ENCODE peak calls at places on chromosomes 7 and 10, in four cellular contexts. E is GM23248, L is MM.1S, O is HCT116. A is an unnamed sample.

GRCh38 chr7:132646064-132646463 is 69.8 kb upstream of the PLXNA4 start:
- DNase-seq in E (no peak), L (no peak), O (no peak), A (no peak)

GRCh38 chr7:93972029-93972725 is 32.0 kb downstream of the BET1 start:
- DNase-seq in E (no peak), O (no peak), L (no peak), A (no peak)

GRCh38 chr10:91054325-91054724 is 133.4 kb upstream of the ANKRD1 start:
- DNase-seq in O (no peak), L (no peak), E (no peak), A (no peak)

GRCh38 chr7:23074443-23075244 is 30.9 kb upstream of the KLHL7 start:
- DNase-seq in O (no peak), L (no peak), E (peak), A (peak)

GRCh38 chr7:53768191-53768590 is 732.8 kb downstream of the POM121L12 start:
- DNase-seq in L (no peak), E (no peak), O (no peak), A (no peak)

GRCh38 chr7:103710247-103710646 is 264.2 kb upstream of the SLC26A5 start:
- DNase-seq in E (peak), O (no peak), L (no peak), A (peak)

GRCh38 chr10:60434418-60435046 is 44.9 kb upstream of the ANK3 start:
- DNase-seq in E (peak), O (peak), L (peak), A (peak)

GRCh38 chr7:100865971-100866720 is 1.0 kb upstream of the TRIP6 start:
- DNase-seq in L (no peak), E (peak), O (peak), A (peak)

GRCh38 chr7:80453699-80454340 is 58.0 kb downstream of the GNAT3 start:
- DNase-seq in O (peak), E (peak), L (peak), A (peak)

GRCh38 chr10:61733358-61733940 is 70.7 kb downstream of the CABCOCO1 start:
- DNase-seq in L (peak), E (peak), O (peak), A (peak)

GRCh38 chr10:78599122-78599853 is 469.5 kb upstream of the ZMIZ1 start:
- DNase-seq in E (no peak), O (no peak), L (peak), A (peak)

GRCh38 chr7:2610466-2610865 is 21.3 kb upstream of the TTYH3 start:
- DNase-seq in L (no peak), E (no peak), O (no peak), A (no peak)

GRCh38 chr7:18356195-18356645 is 139.3 kb upstream of the HDAC9 start:
- DNase-seq in O (peak), L (peak), E (peak), A (peak)

GRCh38 chr10:58853668-58854067 is 322.8 kb upstream of the PHYHIPL start:
- DNase-seq in E (no peak), O (no peak), L (no peak), A (no peak)

GRCh38 chr10:130300608-130301025 is 164.4 kb downstream of the GLRX3 start:
- DNase-seq in L (no peak), E (no peak), O (no peak), A (no peak)

GRCh38 chr10:110840923-110841428 is 30.8 kb upstream of the PDCD4 start:
- DNase-seq in L (no peak), E (no peak), O (no peak), A (no peak)

GRCh38 chr7:77698042-77698625 is 1.9 kb downstream of the RSBN1L start:
- DNase-seq in O (no peak), L (no peak), E (peak), A (no peak)

GRCh38 chr7:129713544-129713943 is 102.0 kb downstream of the NRF1 start:
- DNase-seq in L (no peak), O (no peak), E (no peak), A (no peak)

GRCh38 chr7:151436446-151437162 is 3.3 kb downstream of the CRYGN start:
- DNase-seq in L (no peak), E (no peak), O (no peak), A (no peak)

GRCh38 chr10:102675887-102676616 is 31.8 kb downstream of the TRIM8 start:
- DNase-seq in L (peak), E (peak), O (no peak), A (peak)

GRCh38 chr10:15725603-15726002 is 5.9 kb upstream of the ITGA8 start:
- DNase-seq in O (peak), E (peak), L (peak), A (peak)

GRCh38 chr10:60441515-60441914 is 51.8 kb upstream of the ANK3 start:
- DNase-seq in O (peak), E (peak), L (peak), A (peak)

GRCh38 chr10:100724531-100725027 is 20.8 kb upstream of the PAX2 start:
- DNase-seq in L (no peak), E (no peak), O (no peak), A (no peak)
- H3K4me2 ChIP-seq in L (no peak), E (no peak), O (no peak), A (no peak)

GRCh38 chr10:104045151-104046089 is 40.3 kb downstream of the COL17A1 start:
- DNase-seq in O (peak), E (peak), L (peak), A (peak)
- TF ChIP-seq EZH2phosphoT487 in O (no peak), E (no peak), L (no peak), A (no peak)

GRCh38 chr10:22333167-22333566 is 12.1 kb upstream of the SPAG6 start:
- DNase-seq in O (no peak), L (peak), E (no peak), A (no peak)

GRCh38 chr10:22338260-22338894 is 6.9 kb upstream of the SPAG6 start:
- DNase-seq in O (no peak), E (no peak), L (no peak), A (peak)

GRCh38 chr10:22334414-22335203 is 10.7 kb upstream of the SPAG6 start:
- DNase-seq in E (no peak), O (no peak), L (no peak), A (no peak)

GRCh38 chr10:22333667-22334282 is 11.5 kb upstream of the SPAG6 start:
- DNase-seq in E (no peak), L (no peak), O (no peak), A (no peak)

DNA sequence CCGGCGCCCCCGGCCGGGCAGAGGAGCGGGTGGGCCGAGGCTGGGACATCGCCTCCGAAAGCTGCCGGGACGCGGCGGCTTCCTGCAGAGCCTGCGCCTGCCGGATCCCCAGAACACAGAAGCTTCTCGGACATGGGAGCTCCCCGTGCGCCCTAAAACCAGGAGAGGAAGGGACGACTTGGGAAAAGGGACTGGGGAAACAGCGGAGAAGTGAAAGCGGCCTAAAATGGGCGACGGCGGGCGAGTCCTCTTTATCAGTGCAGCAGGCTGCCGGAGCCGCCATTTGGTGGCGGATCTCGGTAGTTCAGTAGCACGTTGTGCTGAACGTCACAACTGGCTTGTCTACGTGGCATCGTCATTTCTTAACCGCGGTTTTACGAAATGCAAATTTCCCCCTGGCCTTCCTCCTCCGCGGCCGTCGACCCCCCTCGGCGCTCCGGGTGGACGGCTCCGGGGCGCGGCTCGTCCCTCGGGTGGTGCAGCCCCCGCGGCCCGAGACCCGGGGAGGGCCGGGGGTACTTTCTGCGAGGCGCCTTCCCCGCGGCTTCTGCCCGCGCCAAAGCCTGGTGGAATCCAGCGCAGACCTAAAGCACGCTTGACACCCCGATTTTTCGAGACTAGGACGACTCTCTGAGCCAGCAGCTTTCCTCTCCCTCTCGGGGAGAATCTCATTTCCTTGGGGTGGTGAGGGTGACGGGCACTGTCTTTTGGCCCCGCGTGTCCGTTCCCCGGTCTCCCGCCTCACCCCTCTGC is 9.9 kb upstream of the SPAG6 start:
- DNase-seq in E (peak), O (no peak), L (no peak), A (peak)
- H2AFZ ChIP-seq in E (peak), O (no peak), L (no peak), A (peak)

GRCh38 chr10:103837370-103838094 is 17.8 kb downstream of the SH3PXD2A start:
- DNase-seq in L (peak), O (no peak), E (no peak), A (no peak)
- H3K4me2 ChIP-seq in L (no peak), O (no peak), E (no peak), A (no peak)

GRCh38 chr10:101002456-101002855 is 2.8 kb downstream of the LZTS2 start:
- DNase-seq in E (no peak), L (no peak), O (no peak), A (no peak)

GRCh38 chr10:101000602-101000991 is 989 bp downstream of the LZTS2 start:
- DNase-seq in L (peak), E (peak), O (no peak), A (no peak)

GRCh38 chr10:100998991-100999741 is 442 bp upstream of the LZTS2 start:
- DNase-seq in O (no peak), L (peak), E (peak), A (peak)

GRCh38 chr10:100999742-101000601 is at the start of gene LZTS2:
- DNase-seq in E (peak), O (no peak), L (peak), A (no peak)

DNA sequence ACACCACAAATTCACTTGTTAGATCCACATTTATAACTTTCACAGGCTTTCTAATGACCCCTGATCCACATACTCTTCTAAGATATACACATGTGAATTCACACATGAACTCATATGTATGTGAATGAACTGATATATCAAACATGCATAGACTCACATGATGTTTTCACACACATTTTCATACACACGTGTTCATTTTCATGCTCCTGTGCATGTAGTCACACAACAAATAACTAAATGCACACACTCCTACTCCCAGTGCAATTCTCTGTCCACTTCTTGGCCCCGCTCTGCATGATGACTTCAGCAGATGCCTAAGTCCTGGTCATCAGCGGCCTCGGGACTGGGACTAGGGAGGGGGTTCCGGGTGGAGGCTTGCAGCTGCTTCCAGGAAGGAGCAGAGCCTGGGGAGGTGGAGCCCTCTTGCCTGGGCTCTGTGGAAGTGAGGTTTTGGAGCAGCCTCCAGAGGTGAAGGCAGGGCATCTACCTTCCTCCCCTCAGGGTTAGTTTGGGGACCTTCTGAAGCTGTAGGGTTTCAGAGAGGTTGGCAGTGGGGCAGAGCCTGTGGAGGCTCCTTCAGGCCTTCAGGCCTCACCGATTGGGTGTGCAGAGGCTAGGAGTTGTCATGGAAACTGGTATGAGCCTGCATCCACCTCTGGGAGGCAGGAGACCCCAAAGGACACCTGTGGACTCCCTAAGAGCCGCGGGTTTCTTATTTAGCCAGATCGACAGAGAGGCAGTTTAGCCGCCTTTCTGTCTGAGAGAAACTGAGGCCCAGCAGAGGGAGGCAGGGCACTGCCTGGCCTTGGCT is 1.8 kb downstream of the LZTS2 start:
- DNase-seq in L (peak), O (no peak), E (peak), A (peak)
- TF ChIP-seq EZH2phosphoT487 in L (no peak), O (no peak), E (no peak), A (no peak)

DNA sequence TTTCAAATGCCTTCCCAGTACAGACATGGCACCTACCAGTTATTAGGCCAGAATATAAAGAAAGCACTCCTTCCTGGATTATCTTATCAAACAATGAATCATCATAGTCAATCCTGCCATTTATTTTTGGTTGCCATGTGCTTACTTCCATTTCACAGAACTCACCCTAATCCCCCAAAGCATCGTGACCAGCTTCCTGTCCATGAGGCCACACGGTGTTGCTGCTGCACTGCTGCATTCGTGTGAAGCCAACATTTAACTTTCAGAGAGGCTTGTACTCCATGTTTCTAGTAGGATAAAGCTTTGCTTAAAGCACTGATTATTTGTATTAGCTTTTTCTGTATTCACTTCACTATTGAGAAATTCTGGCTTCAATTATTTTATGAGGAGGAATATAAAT is 14.4 kb downstream of the COL28A1 start:
- DNase-seq in E (no peak), L (no peak), O (no peak), A (no peak)
- H2AFZ ChIP-seq in E (no peak), L (no peak), O (no peak), A (no peak)

DNA sequence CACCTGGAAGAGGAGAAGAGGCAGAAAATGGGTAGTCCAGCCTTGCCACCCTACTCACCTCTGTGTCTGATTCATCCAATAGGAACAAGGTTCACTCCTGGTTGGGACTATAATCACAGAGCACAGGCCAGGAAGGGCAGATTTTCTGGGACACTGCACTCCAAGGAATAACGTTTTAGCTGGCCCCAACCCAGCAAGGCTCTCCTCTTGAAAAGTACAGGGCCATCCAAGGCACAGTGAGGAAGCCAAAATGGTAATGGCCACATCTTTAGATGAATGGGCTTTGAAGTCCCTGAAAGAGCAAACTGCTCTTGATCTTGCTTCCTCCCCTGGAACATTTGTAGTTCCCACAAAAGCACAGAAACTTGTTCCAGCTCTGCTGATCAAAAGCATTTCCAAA is 149.4 kb downstream of the GRM3 start:
- DNase-seq in O (no peak), E (no peak), L (no peak), A (no peak)
- H3K4me2 ChIP-seq in O (no peak), E (no peak), L (no peak), A (no peak)

GRCh38 chr10:76205361-76205760 is 773.9 kb downstream of the LRMDA start:
- DNase-seq in O (no peak), L (no peak), E (peak), A (no peak)

GRCh38 chr10:76206797-76207352 is 775.5 kb downstream of the LRMDA start:
- DNase-seq in O (no peak), L (no peak), E (no peak), A (peak)

GRCh38 chr10:76210241-76210640 is 778.8 kb downstream of the LRMDA start:
- DNase-seq in L (no peak), O (no peak), E (peak), A (peak)

GRCh38 chr10:76209135-76209534 is 777.7 kb downstream of the LRMDA start:
- DNase-seq in O (no peak), E (peak), L (no peak), A (peak)
- TF ChIP-seq EZH2phosphoT487 in O (no peak), E (no peak), L (no peak), A (no peak)